ENCODE peak calls at places on chromosome 22, in four cellular contexts. One of them, this sample, is unnamed.
A peak's percentile ranks its signal among the peaks of the same experiment; 100 is the strongest.

GRCh38 chr22:39246217-39246616 is 1.4 kb upstream of the PDGFB start:
- DNase-seq in thyroid gland: no peak
- DNase-seq in body of pancreas: no peak
- DNase-seq in uterus: no peak
- DNase-seq in this sample: no peak

GRCh38 chr22:37904572-37905533 is 1.2 kb upstream of the MICALL1 start:
- DNase-seq in thyroid gland: peak; percentile 22
- DNase-seq in body of pancreas: peak; percentile 56
- DNase-seq in uterus: peak; percentile 93
- DNase-seq in this sample: no peak

GRCh38 chr22:21032037-21032842 is at the start of gene SLC7A4:
- DNase-seq in thyroid gland: no peak
- DNase-seq in body of pancreas: no peak
- DNase-seq in uterus: no peak
- DNase-seq in this sample: peak; percentile 49

GRCh38 chr22:39517470-39517869 is 2.9 kb upstream of the ATF4 start:
- DNase-seq in thyroid gland: no peak
- DNase-seq in body of pancreas: no peak
- DNase-seq in uterus: no peak
- DNase-seq in this sample: no peak

GRCh38 chr22:33520904-33521780 is 399.1 kb downstream of the LARGE1 start:
- DNase-seq in thyroid gland: no peak
- DNase-seq in body of pancreas: no peak
- DNase-seq in uterus: no peak
- DNase-seq in this sample: no peak

GRCh38 chr22:40199223-40199622 is 21.5 kb downstream of the TNRC6B start:
- DNase-seq in thyroid gland: no peak
- DNase-seq in body of pancreas: no peak
- DNase-seq in uterus: no peak
- DNase-seq in this sample: no peak

GRCh38 chr22:50030315-50031188 is 18.0 kb upstream of the IL17REL start:
- DNase-seq in thyroid gland: peak; percentile 75
- DNase-seq in body of pancreas: peak; percentile 75
- DNase-seq in uterus: peak; percentile 65
- DNase-seq in this sample: peak; percentile 74

GRCh38 chr22:39292002-39292401 is 27.4 kb downstream of the RPL3 start:
- DNase-seq in thyroid gland: no peak
- DNase-seq in body of pancreas: peak; percentile 78
- DNase-seq in uterus: no peak
- DNase-seq in this sample: peak; percentile 74

GRCh38 chr22:20562607-20563463 is 55.4 kb downstream of the MED15 start:
- DNase-seq in thyroid gland: no peak
- DNase-seq in body of pancreas: no peak
- DNase-seq in uterus: no peak
- DNase-seq in this sample: no peak

GRCh38 chr22:23520875-23521441 is 59.1 kb downstream of the IGLL1 start:
- DNase-seq in thyroid gland: peak; percentile 53
- DNase-seq in body of pancreas: no peak
- DNase-seq in uterus: no peak
- DNase-seq in this sample: peak; percentile 65

GRCh38 chr22:45995405-45996101 is 18.6 kb upstream of the WNT7B start:
- DNase-seq in thyroid gland: no peak
- DNase-seq in body of pancreas: no peak
- DNase-seq in uterus: no peak
- DNase-seq in this sample: no peak

GRCh38 chr22:21861856-21862255 is 5.6 kb downstream of the MAPK1 start:
- DNase-seq in thyroid gland: no peak
- DNase-seq in body of pancreas: no peak
- DNase-seq in uterus: no peak
- DNase-seq in this sample: no peak

GRCh38 chr22:24465566-24465965 is 29.6 kb upstream of the UPB1 start:
- DNase-seq in thyroid gland: no peak
- DNase-seq in body of pancreas: no peak
- DNase-seq in uterus: no peak
- DNase-seq in this sample: no peak

GRCh38 chr22:24200616-24201212 is 19.4 kb downstream of the SUSD2 start:
- DNase-seq in thyroid gland: no peak
- DNase-seq in body of pancreas: no peak
- DNase-seq in uterus: no peak
- DNase-seq in this sample: no peak

GRCh38 chr22:22072169-22072836 is 89.7 kb upstream of the TOP3B start:
- DNase-seq in thyroid gland: no peak
- DNase-seq in body of pancreas: no peak
- DNase-seq in uterus: no peak
- DNase-seq in this sample: no peak

GRCh38 chr22:49971232-49972162 is 10.9 kb downstream of the PIM3 start:
- DNase-seq in thyroid gland: peak; percentile 93
- DNase-seq in body of pancreas: peak; percentile 78
- DNase-seq in uterus: peak; percentile 88
- DNase-seq in this sample: peak; percentile 84

DNA sequence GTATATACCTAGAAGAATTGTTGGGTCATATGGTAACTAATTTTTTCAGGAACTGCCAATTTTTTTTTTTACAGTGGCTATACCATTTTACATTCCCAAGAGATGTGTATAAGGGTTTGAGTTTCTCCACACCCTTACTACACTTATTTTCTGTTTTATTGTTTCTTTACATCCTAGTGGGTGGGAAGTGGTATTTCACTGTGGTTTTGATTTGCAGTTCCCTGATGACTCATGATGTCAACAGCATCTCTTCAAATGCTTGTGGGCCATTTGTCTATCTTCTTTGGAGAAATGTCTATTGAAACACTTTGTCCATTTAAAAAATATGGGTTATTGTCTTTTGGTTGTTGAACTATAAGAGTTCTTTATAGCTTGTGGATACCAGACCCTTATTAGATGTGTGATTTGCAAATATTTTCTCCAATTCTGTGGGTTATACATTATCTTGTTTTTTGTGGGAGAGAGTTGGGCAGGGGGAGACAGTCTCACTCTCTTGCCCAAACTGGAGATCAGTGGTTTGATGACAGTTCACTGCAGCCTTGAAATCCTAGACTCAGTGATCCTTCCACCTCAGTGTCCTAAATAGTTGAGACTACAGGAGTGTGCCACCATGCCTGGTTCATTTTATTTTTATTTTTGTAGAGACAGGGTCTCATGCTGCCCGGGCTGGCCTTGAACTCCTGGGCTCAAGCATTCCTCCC is 30.3 kb upstream of the PISD start:
- DNase-seq in thyroid gland: no peak
- DNase-seq in body of pancreas: no peak
- DNase-seq in uterus: no peak
- DNase-seq in this sample: no peak
- H3K36me3 ChIP-seq in thyroid gland: peaks cover 12% of the 10 kb centered on the region
- H3K36me3 ChIP-seq in body of pancreas: no peaks in the 10 kb centered on the region
- H3K36me3 ChIP-seq in uterus: no peaks in the 10 kb centered on the region
- H3K36me3 ChIP-seq in this sample: no peaks in the 10 kb centered on the region

GRCh38 chr22:44955102-44955501 is 54.7 kb downstream of the PHF21B start:
- DNase-seq in thyroid gland: no peak
- DNase-seq in body of pancreas: no peak
- DNase-seq in uterus: no peak
- DNase-seq in this sample: no peak
- TF ChIP-seq POLR2A in thyroid gland: no peak
- TF ChIP-seq POLR2A in body of pancreas: no peak
- TF ChIP-seq POLR2A in uterus: no peak
- TF ChIP-seq POLR2A in this sample: no peak

DNA sequence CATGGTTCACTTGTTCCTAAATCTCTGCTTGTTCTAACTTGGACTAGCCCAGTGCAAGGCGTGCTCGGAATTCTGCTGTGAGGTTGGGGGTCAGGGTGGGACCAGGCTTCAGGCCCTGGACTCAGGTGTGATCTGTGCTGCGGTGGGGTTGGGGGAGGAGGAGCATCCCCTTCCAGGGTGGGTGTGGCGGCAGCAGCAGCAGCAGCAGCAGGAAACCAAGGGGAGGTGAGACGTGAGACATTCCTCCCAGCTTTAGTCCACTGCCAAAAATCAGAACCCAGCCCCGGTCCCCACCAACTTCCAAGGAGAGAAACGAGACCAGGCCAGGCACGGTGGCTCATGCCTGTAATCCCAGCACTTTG is 31.8 kb downstream of the A4GALT start:
- DNase-seq in thyroid gland: peak; percentile 34
- DNase-seq in body of pancreas: peak; percentile 39
- DNase-seq in uterus: no peak
- DNase-seq in this sample: no peak
- H3K4me3 ChIP-seq in thyroid gland: no peak overlapping the region
- H3K4me3 ChIP-seq in body of pancreas: no peak overlapping the region
- H3K4me3 ChIP-seq in uterus: no peak overlapping the region
- H3K4me3 ChIP-seq in this sample: no peak overlapping the region

GRCh38 chr22:17738386-17739128 is 35.7 kb downstream of the BID start:
- DNase-seq in thyroid gland: no peak
- DNase-seq in body of pancreas: no peak
- DNase-seq in uterus: no peak
- DNase-seq in this sample: no peak
- H3K36me3 ChIP-seq in thyroid gland: no peaks in the 10 kb centered on the region
- H3K36me3 ChIP-seq in body of pancreas: no peaks in the 10 kb centered on the region
- H3K36me3 ChIP-seq in uterus: no peaks in the 10 kb centered on the region
- H3K36me3 ChIP-seq in this sample: no peaks in the 10 kb centered on the region

GRCh38 chr22:19431641-19432091 is at the start of gene HIRA:
- DNase-seq in thyroid gland: peak; percentile 74
- DNase-seq in body of pancreas: peak; percentile 79
- DNase-seq in uterus: peak; percentile 67
- DNase-seq in this sample: peak; percentile 70
- TF ChIP-seq POLR2A in thyroid gland: no peak
- TF ChIP-seq POLR2A in body of pancreas: no peak
- TF ChIP-seq POLR2A in uterus: no peak
- TF ChIP-seq POLR2A in this sample: no peak

GRCh38 chr22:35542972-35543516 is 2.4 kb downstream of the RASD2 start:
- DNase-seq in thyroid gland: no peak
- DNase-seq in body of pancreas: no peak
- DNase-seq in uterus: no peak
- DNase-seq in this sample: no peak

GRCh38 chr22:35544810-35545209 is 4.2 kb downstream of the RASD2 start:
- DNase-seq in thyroid gland: no peak
- DNase-seq in body of pancreas: no peak
- DNase-seq in uterus: no peak
- DNase-seq in this sample: no peak

GRCh38 chr22:35543702-35544101 is 3.1 kb downstream of the RASD2 start:
- DNase-seq in thyroid gland: no peak
- DNase-seq in body of pancreas: no peak
- DNase-seq in uterus: no peak
- DNase-seq in this sample: no peak

GRCh38 chr22:35542157-35542971 is 1.7 kb downstream of the RASD2 start:
- DNase-seq in thyroid gland: peak; percentile 77
- DNase-seq in body of pancreas: no peak
- DNase-seq in uterus: no peak
- DNase-seq in this sample: no peak

GRCh38 chr22:35544189-35544588 is 3.6 kb downstream of the RASD2 start:
- DNase-seq in thyroid gland: no peak
- DNase-seq in body of pancreas: no peak
- DNase-seq in uterus: no peak
- DNase-seq in this sample: no peak
- H3K4me3 ChIP-seq in thyroid gland: no peak overlapping the region
- H3K4me3 ChIP-seq in body of pancreas: no peak overlapping the region
- H3K4me3 ChIP-seq in uterus: no peak overlapping the region
- H3K4me3 ChIP-seq in this sample: no peak overlapping the region

DNA sequence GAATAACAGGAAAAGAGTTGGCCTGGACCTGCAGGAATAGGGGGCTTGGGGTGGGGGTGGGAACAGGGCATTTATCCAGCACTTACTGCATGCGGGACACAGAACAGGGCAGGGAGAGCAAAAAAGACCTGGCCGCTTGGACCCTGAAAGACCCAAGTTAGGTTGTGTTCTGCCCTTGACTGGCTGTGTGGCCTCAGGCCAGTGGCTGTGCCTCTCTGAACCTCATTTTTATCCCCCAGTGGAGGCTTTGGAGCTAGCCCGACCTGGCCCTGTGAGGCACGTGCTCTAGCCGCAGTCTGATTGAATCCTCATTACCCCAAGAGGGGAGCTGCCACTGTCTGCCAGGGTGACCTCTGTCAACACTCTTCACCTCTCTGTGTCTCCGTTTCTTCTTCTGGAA is 68.7 kb downstream of the MN1 start:
- DNase-seq in thyroid gland: no peak
- DNase-seq in body of pancreas: no peak
- DNase-seq in uterus: no peak
- DNase-seq in this sample: no peak
- H3K36me3 ChIP-seq in thyroid gland: no peaks in the 10 kb centered on the region
- H3K36me3 ChIP-seq in body of pancreas: no peaks in the 10 kb centered on the region
- H3K36me3 ChIP-seq in uterus: no peaks in the 10 kb centered on the region
- H3K36me3 ChIP-seq in this sample: no peaks in the 10 kb centered on the region

DNA sequence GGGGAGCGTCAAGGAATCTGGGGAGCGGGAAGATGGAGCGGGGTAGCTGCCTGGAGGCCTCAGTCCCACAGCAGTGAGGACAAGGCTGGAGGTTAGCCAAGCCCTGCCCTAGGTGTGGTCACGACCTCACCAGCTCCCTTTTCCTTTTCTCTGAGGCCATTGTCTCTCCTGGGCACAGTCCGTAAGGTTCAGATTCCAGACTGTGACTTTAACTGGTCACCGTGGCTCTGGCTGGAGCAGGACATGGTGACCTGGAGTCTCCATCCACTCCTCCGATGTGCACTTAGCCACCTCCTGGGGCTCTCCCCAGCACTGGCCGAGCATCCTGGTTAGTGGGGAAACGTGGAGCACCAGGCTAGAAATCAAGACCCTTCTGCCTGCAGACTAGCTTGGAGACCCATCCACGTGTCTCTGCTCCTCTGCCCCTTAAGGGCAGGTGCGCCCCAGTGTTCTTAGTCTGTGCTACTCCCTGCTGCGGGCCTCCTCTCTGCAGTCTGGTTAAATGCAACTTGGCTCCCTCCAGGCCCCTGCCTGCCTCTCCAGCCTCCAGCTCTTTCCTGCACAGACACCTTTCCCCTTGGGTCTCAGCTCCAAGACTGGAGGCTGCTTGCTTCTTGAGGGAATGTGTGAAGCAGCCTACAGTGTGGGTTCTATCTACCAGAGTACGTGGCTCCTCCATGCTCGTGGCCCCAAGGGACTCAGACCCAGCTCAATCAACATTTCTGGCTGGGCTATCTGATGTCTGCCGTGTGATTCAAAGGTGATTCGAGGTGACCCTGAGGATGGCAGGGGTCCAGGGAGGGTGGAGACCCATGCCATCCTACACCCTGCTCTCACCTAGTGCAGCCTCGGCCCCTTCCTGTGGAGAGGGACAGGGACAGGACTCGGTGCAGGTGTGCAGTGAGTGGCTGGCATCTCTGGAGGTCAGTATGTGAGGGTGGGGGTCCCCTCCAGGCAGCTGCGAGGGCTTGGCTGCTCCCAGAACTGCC is 5.2 kb downstream of the SLC25A1 start:
- DNase-seq in thyroid gland: no peak
- DNase-seq in body of pancreas: no peak
- DNase-seq in uterus: no peak
- DNase-seq in this sample: no peak
- TF ChIP-seq POLR2A in thyroid gland: no peak
- TF ChIP-seq POLR2A in body of pancreas: no peak
- TF ChIP-seq POLR2A in uterus: no peak
- TF ChIP-seq POLR2A in this sample: no peak

GRCh38 chr22:41238570-41239442 is 1.9 kb downstream of the CHADL start:
- DNase-seq in thyroid gland: no peak
- DNase-seq in body of pancreas: no peak
- DNase-seq in uterus: no peak
- DNase-seq in this sample: no peak
- H3K4me3 ChIP-seq in thyroid gland: no peak overlapping the region
- H3K4me3 ChIP-seq in body of pancreas: no peak overlapping the region
- H3K4me3 ChIP-seq in uterus: no peak overlapping the region
- H3K4me3 ChIP-seq in this sample: peak overlapping the region; percentile 53

This sample was measured in testis.